ENCODE peak calls at places on chromosomes 13 and 19, in six cellular contexts. H is tibial nerve, S is GM12878, K is suprapubic skin, R is stomach, U is A549. C is an unnamed sample.

GRCh38 chr13:44396963-44397580 is 23.4 kb downstream of the SERP2 start:
- DNase-seq in H (no peak), S (no peak), K (no peak), R (no peak), U (no peak), C (no peak)

GRCh38 chr19:3765121-3765520 is 2.6 kb downstream of the MRPL54 start:
- DNase-seq in H (no peak), S (no peak), K (no peak), R (no peak), U (no peak), C (no peak)

GRCh38 chr19:14363203-14364097 is 17.8 kb upstream of the ADGRE5 start:
- DNase-seq in H (no peak), S (no peak), K (peak), R (peak), U (peak), C (peak)

GRCh38 chr19:18736415-18737336 is 53.2 kb downstream of the CRTC1 start:
- DNase-seq in H (no peak), S (no peak), K (no peak), R (peak), U (no peak), C (no peak)

GRCh38 chr13:73767191-73767741 is 366.9 kb downstream of the KLF12 start:
- DNase-seq in H (no peak), S (no peak), K (no peak), R (no peak), U (no peak), C (no peak)

GRCh38 chr19:37763488-37763887 is 15.9 kb downstream of the ZNF573 start:
- DNase-seq in H (no peak), S (no peak), K (no peak), R (no peak), U (no peak), C (no peak)

GRCh38 chr13:44906758-44907157 is 82.5 kb downstream of the NUFIP1 start:
- DNase-seq in H (no peak), S (no peak), K (no peak), R (peak), U (no peak), C (no peak)

GRCh38 chr19:15316498-15316897 is 15.8 kb downstream of the BRD4 start:
- DNase-seq in H (no peak), S (peak), K (peak), R (no peak), U (no peak), C (no peak)

GRCh38 chr19:35973487-35973886 is 21.5 kb upstream of the SDHAF1 start:
- DNase-seq in H (no peak), S (no peak), K (no peak), R (no peak), U (no peak), C (no peak)

GRCh38 chr19:55283548-55284393 is at the start of gene BRSK1:
- DNase-seq in H (no peak), S (no peak), K (no peak), R (peak), U (no peak), C (no peak)

GRCh38 chr19:58519355-58520256 is at the start of gene ZBTB45:
- DNase-seq in H (peak), S (peak), K (peak), R (peak), U (peak), C (peak)

GRCh38 chr13:25806304-25806974 is 245.4 kb downstream of the SHISA2 start:
- DNase-seq in H (no peak), S (peak), K (no peak), R (no peak), U (no peak), C (no peak)

GRCh38 chr13:43293008-43293407 is 269.6 kb downstream of the DNAJC15 start:
- DNase-seq in H (no peak), S (no peak), K (no peak), R (no peak), U (no peak), C (no peak)

GRCh38 chr13:45167611-45168554 is 33.0 kb downstream of the KCTD4 start:
- DNase-seq in H (no peak), S (no peak), K (no peak), R (peak), U (peak), C (no peak)

GRCh38 chr13:31056650-31057275 is 104.9 kb downstream of the HSPH1 start:
- DNase-seq in H (no peak), S (no peak), K (no peak), R (no peak), U (no peak), C (no peak)

GRCh38 chr13:56670563-56670962 is 470.2 kb upstream of the PRR20A start:
- DNase-seq in H (no peak), S (no peak), K (no peak), R (no peak), U (no peak), C (no peak)

GRCh38 chr13:74575729-74576125 is 441.5 kb upstream of the KLF12 start:
- DNase-seq in H (peak), S (no peak), K (peak), R (peak), U (peak), C (peak)

GRCh38 chr19:3981736-3982681 is 3.3 kb downstream of the EEF2 start:
- DNase-seq in H (no peak), S (no peak), K (peak), R (no peak), U (no peak), C (no peak)

GRCh38 chr13:96025283-96025682 is 27.9 kb downstream of the UGGT2 start:
- DNase-seq in H (no peak), S (no peak), K (no peak), R (no peak), U (no peak), C (no peak)

GRCh38 chr13:77918391-77919261 is at the start of gene EDNRB:
- DNase-seq in H (peak), S (no peak), K (peak), R (peak), U (peak), C (peak)

GRCh38 chr19:56880592-56881190 is 40.2 kb upstream of the PEG3 start:
- DNase-seq in H (no peak), S (no peak), K (no peak), R (no peak), U (no peak), C (no peak)

GRCh38 chr19:277581-278165 is 13.5 kb downstream of the PLPP2 start:
- DNase-seq in H (no peak), S (no peak), K (no peak), R (no peak), U (no peak), C (no peak)

GRCh38 chr13:75761373-75761772 is 125.2 kb downstream of the LMO7 start:
- DNase-seq in H (no peak), S (peak), K (no peak), R (no peak), U (no peak), C (no peak)

GRCh38 chr19:58558066-58558622 is at the start of gene UBE2M:
- DNase-seq in H (peak), S (no peak), K (peak), R (peak), U (no peak), C (peak)

GRCh38 chr19:18669524-18669817 is 14.0 kb upstream of the CRTC1 start:
- DNase-seq in H (no peak), S (no peak), K (no peak), R (no peak), U (no peak), C (no peak)

GRCh38 chr19:8116437-8117293 is 32.7 kb downstream of the FBN3 start:
- DNase-seq in H (no peak), S (no peak), K (no peak), R (no peak), U (no peak), C (no peak)

GRCh38 chr13:74562381-74562780 is 428.2 kb upstream of the KLF12 start:
- DNase-seq in H (no peak), S (no peak), K (no peak), R (no peak), U (no peak), C (no peak)

GRCh38 chr13:114112826-114113322 is 19.5 kb downstream of the RASA3 start:
- DNase-seq in H (no peak), S (no peak), K (peak), R (no peak), U (no peak), C (no peak)
- TF ChIP-seq CTCF in H (no peak), S (no peak), K (no peak), R (no peak), U (no peak), C (no peak)

GRCh38 chr19:1841209-1841924 is 6.9 kb downstream of the REXO1 start:
- DNase-seq in H (no peak), S (no peak), K (no peak), R (no peak), U (no peak), C (peak)

GRCh38 chr19:1837222-1837565 is 11.1 kb downstream of the REXO1 start:
- DNase-seq in H (no peak), S (no peak), K (no peak), R (no peak), U (no peak), C (peak)

GRCh38 chr19:1837625-1838105 is 10.6 kb downstream of the REXO1 start:
- DNase-seq in H (no peak), S (no peak), K (no peak), R (peak), U (peak), C (peak)

GRCh38 chr19:1840541-1841115 is 7.7 kb downstream of the REXO1 start:
- DNase-seq in H (no peak), S (no peak), K (no peak), R (no peak), U (no peak), C (no peak)

DNA sequence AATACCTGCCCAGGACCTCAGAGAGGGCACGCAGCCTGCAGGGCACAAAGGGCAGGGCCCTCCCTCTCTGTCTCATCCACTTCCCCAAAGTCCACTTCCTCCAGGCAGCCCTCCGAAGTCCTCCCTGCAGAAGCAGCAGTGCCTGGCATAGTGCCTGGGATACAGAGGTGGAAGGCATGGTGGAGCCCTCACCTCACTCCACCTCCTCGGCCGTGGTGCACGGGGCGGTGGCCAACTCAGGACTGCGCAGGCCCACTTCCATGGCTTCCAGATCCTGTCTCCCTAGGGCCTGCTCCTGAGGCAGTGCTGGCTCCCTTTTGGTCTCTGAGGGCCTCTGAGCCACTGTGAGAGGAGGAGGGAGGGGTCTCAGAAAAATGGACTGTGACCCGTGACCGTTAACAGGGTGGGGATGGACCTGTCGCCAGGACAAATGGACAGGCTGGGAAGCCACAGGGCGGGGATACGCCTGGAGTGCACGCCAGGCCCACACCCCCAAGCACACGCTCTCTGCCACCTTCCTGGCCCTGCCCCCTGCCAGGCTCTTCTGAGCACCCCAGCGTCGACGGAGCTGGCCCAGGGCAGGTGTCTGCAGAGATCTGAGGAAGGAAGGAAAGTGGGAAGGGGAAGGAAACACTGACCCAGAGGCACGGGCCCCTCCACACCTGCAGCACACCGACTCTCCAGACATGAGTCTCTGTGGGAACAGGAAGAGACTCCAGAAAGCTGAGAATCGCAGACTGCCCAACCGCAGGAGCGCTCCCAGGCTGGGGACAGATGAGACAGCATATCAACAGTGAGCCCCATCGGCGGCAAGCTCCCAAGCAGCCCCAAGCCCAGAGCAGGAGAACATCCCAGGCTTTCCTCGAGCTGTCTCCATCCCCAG is 8.4 kb downstream of the REXO1 start:
- DNase-seq in H (no peak), S (no peak), K (no peak), R (no peak), U (no peak), C (peak)
- TF ChIP-seq EP300 in H (no peak), S (no peak), K (no peak), R (no peak), U (no peak), C (no peak)

GRCh38 chr13:20582026-20582425 is 15.1 kb downstream of the IFT88 start:
- DNase-seq in H (no peak), S (no peak), K (no peak), R (no peak), U (no peak), C (no peak)
- H3K4me3 ChIP-seq in H (no peak), S (no peak), K (no peak), R (no peak), U (no peak), C (no peak)

DNA sequence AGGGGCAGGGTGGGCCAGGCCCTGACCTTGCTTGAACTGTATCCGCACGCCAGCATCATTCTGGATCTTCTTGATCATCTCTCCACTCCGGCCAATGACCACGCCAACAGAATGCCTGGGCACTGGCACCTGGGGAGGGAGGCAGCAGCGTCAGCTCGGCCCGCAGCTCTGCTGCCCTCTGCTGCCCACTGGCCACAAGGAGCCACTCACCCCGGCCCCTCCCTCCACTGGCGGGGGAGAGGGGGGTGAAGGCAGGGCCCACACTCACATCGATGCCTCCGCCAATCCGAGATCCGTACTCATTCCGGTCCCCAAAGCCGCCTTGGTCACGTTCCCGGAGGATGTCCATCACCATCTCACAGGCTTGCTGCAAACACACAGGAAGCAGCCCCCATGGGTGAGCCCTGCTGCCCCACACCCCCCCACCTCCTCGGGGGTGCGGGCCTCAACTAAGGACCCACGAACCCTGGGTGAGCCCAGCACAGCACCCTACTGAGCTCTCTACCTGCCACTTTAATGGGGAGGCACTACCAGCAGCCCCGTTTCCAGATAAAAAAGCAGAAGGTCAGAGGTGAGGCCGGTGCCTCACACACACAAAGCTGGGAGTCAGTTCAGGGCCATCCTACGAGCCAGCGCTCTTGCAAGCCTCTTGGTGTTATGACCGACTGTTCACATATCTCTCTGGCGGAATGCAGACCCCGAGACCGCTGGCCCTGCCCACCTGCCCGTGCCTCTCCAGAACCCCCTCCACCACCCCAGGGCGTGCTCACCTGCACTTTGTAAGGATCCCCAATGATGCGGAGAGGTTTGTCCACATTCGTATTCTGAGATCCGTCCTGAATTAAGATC is 6.7 kb downstream of the KHSRP start:
- DNase-seq in H (no peak), S (no peak), K (no peak), R (no peak), U (no peak), C (no peak)
- TF ChIP-seq CTCF in H (peak), S (no peak), K (no peak), R (peak), U (peak), C (no peak)

GRCh38 chr13:46654956-46655726 is 102.2 kb downstream of the LRCH1 start:
- DNase-seq in H (no peak), S (no peak), K (no peak), R (no peak), U (no peak), C (no peak)
- TF ChIP-seq EP300 in H (peak), S (no peak), K (no peak), R (no peak), U (no peak), C (no peak)

DNA sequence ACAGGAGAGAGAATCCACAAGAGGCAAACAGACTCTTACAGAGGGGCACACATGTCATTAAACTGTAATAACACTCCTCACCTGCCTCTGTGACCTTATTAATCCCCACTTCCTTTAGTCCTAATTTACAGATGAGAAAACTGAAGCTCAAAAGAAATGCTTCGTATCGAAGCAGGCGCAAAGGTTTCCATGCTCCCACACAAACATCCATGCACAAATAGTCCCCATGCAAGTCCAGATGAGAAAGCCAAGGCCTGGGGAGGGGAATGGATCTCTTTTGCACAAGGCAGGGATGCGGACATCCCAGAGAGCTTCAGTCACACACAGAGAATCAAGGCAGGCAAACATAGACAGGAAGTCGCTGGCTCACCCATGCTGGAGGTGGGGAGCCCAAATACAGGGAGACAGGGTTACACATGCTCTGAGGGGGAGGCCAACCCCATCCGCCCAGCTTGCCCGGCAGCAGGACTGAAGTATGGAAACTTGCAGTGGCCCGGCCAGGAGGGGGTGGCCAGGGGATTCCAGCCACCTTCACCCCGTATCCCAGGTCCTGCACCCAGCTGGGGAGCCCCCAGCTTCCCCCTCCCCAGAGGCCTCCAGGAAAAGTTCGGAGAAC is 468 bp downstream of the S1PR5 start:
- DNase-seq in H (no peak), S (no peak), K (no peak), R (no peak), U (no peak), C (no peak)
- H3K4me3 ChIP-seq in H (no peak), S (no peak), K (peak), R (peak), U (peak), C (peak)

DNA sequence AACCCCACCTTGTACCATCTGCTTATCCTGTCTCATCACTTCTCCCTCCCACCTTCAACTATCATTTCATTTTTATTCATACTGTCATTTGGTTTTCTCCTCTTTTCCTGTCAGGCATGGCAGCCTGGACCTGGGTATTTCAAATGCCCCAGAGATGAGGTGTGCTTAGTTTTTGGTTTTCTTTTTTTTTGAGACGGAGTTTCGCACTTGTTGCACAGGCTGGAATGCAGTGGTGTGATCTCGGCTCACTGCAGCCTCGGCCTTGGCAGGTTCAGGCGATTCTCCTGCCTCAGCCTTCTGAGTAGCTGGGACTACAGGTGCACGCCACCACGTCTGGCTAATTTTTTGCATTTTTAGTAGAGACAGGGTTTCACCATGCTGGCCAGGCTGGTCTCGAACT is 5.8 kb downstream of the PDS5B start:
- DNase-seq in H (no peak), S (no peak), K (no peak), R (no peak), U (no peak), C (no peak)
- TF ChIP-seq CTCF in H (no peak), S (no peak), K (no peak), R (no peak), U (no peak), C (no peak)

DNA sequence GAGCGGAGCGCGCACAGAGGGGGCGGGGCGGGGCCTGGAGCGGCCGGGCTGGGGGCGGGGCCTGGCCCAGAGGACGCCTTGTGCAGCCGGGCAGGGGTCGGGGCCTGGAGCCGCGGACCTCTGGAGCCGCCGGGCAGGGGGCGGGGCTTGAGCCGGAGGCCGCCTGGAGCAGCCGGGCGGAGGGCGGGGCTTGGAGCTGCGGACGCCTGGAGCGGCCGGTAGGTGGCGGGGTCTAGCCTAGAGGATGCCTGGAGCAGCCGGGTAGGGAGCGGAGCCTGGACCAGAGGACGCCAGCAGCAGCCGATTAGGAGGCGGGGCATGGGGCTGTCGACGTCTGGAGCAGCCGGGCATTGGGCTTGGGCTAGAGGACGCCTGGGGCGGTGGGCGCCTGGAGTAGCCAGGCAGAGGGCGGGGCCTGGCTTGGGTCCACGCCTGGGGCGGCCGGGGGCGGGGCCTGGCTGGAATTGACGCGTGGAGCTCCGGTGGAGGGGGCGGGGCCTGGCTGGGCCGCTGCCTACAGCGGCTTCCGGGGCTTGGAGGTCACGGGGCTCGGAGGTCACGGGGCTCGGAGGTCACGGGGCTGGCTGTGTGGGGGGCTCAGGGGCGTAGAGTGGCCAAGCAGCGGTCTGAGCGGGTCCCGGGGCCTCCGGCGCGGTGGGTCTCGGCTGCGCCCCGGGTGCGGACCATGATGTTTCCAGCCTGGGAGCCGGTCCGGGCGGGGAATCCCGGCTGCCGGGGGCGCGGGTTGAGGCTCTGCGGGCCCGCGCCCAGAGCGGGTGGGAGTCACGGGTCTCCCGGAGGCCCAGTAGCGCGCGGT is at the start of gene ANKRD10:
- DNase-seq in H (peak), S (peak), K (peak), R (peak), U (peak), C (peak)
- TF ChIP-seq EP300 in H (peak), S (no peak), K (no peak), R (no peak), U (no peak), C (peak)

DNA sequence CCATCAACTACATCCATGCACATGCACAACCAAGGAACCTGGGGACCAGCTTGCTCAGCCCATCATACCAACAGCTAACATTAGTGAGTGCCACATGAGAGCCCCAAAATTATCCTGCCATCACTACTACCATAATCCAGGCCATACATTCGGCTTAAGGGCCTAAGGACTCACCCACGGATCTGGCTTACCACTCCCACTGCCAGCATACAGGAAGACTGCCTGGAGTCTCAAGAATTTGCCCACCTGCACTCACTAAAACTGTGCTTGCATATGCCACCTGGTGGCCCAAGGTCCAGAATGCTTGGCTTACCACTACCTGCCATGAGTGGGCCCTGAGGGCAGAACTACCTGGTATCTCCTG is 1562.9 kb upstream of the PRR20A start:
- DNase-seq in H (no peak), S (no peak), K (no peak), R (no peak), U (no peak), C (no peak)
- H3K4me3 ChIP-seq in H (no peak), S (no peak), K (no peak), R (no peak), U (no peak), C (no peak)